ENCODE peak calls at places on chromosome 4, in seven cellular contexts. I, Z, W, C, H, T and J are unnamed samples.

GRCh38 chr4:13240066-13240465 is 244.1 kb downstream of the RAB28 start:
- DNase-seq in H (no peak), C (no peak), W (no peak), T (no peak), Z (no peak), I (no peak), J (no peak)

GRCh38 chr4:104966349-104967033 is 180.2 kb upstream of the TET2 start:
- DNase-seq in C (no peak), T (no peak), Z (no peak), W (no peak), H (no peak), I (no peak), J (no peak)

GRCh38 chr4:152323221-152323620 is 212.7 kb downstream of the FBXW7 start:
- DNase-seq in H (no peak), I (no peak), C (no peak), W (no peak), Z (no peak), T (no peak), J (no peak)

GRCh38 chr4:41455215-41455614 is 82.7 kb upstream of the LIMCH1 start:
- DNase-seq in T (no peak), H (no peak), C (no peak), Z (no peak), I (no peak), W (no peak), J (no peak)

GRCh38 chr4:6410078-6410477 is 62.3 kb downstream of the PPP2R2C start:
- DNase-seq in W (peak; percentile 36), I (no peak), H (no peak), C (no peak), Z (no peak), T (no peak), J (no peak)

GRCh38 chr4:169530048-169530447 is 82.3 kb downstream of the NEK1 start:
- DNase-seq in T (no peak), Z (no peak), W (no peak), C (no peak), I (no peak), H (no peak), J (no peak)

GRCh38 chr4:26298198-26298950 is 22.4 kb upstream of the RBPJ start:
- DNase-seq in H (no peak), W (no peak), I (no peak), T (no peak), Z (peak; percentile 27), C (no peak), J (no peak)

GRCh38 chr4:123676550-123677229 is 280.1 kb downstream of the SPRY1 start:
- DNase-seq in H (no peak), Z (no peak), I (no peak), W (no peak), C (no peak), T (no peak), J (no peak)

GRCh38 chr4:174009686-174010451 is 273.6 kb downstream of the FBXO8 start:
- DNase-seq in I (no peak), Z (no peak), C (no peak), W (no peak), T (no peak), H (no peak), J (no peak)

GRCh38 chr4:133866328-133866699 is 335.3 kb downstream of the PABPC4L start:
- DNase-seq in W (no peak), I (no peak), H (no peak), T (no peak), C (no peak), Z (no peak), J (no peak)

GRCh38 chr4:72875545-72875944 is 194.0 kb downstream of the COX18 start:
- DNase-seq in C (no peak), I (no peak), H (no peak), T (no peak), Z (no peak), W (no peak), J (no peak)

GRCh38 chr4:102223461-102223860 is 121.8 kb downstream of the SLC39A8 start:
- DNase-seq in Z (no peak), H (no peak), C (no peak), I (no peak), T (no peak), W (no peak), J (no peak)

GRCh38 chr4:143390764-143391163 is 54.1 kb downstream of the GAB1 start:
- DNase-seq in H (peak; percentile 18), W (no peak), I (no peak), Z (no peak), C (no peak), T (no peak), J (no peak)

GRCh38 chr4:3487861-3488260 is 24.8 kb downstream of the DOK7 start:
- DNase-seq in H (no peak), C (no peak), I (no peak), Z (no peak), W (no peak), T (no peak), J (no peak)

GRCh38 chr4:142984871-142985585 is 138.9 kb upstream of the INPP4B start:
- DNase-seq in Z (no peak), T (no peak), W (no peak), C (no peak), I (no peak), H (peak; percentile 11), J (no peak)

GRCh38 chr4:182809417-182810102 is 107.6 kb downstream of the DCTD start:
- DNase-seq in W (no peak), I (no peak), C (no peak), Z (no peak), T (no peak), H (no peak), J (no peak)

GRCh38 chr4:25903905-25904747 is 9.9 kb upstream of the SMIM20 start:
- DNase-seq in T (no peak), I (no peak), H (no peak), W (no peak), Z (no peak), C (no peak), J (no peak)

GRCh38 chr4:3157366-3157765 is 82.9 kb downstream of the HTT start:
- DNase-seq in I (no peak), Z (no peak), H (no peak), C (no peak), W (no peak), T (no peak), J (no peak)

GRCh38 chr4:86497131-86497530 is 97.0 kb upstream of the PTPN13 start:
- DNase-seq in T (no peak), H (no peak), Z (no peak), I (no peak), C (no peak), W (no peak), J (no peak)
- H3K4me3 ChIP-seq in T (no peak overlapping the region), H (no peak overlapping the region), Z (no peak overlapping the region), I (no peak overlapping the region), C (no peak overlapping the region), W (no peak overlapping the region), J (no peak overlapping the region)

GRCh38 chr4:92952897-92953296 is 649.1 kb downstream of the GRID2 start:
- DNase-seq in Z (no peak), C (no peak), H (no peak), I (no peak), W (no peak), T (no peak), J (no peak)
- H3K36me3 ChIP-seq in Z (no peaks in the 10 kb centered on the region), C (no peaks in the 10 kb centered on the region), H (no peaks in the 10 kb centered on the region), I (no peaks in the 10 kb centered on the region), W (no peaks in the 10 kb centered on the region), T (no peaks in the 10 kb centered on the region), J (no peaks in the 10 kb centered on the region)

DNA sequence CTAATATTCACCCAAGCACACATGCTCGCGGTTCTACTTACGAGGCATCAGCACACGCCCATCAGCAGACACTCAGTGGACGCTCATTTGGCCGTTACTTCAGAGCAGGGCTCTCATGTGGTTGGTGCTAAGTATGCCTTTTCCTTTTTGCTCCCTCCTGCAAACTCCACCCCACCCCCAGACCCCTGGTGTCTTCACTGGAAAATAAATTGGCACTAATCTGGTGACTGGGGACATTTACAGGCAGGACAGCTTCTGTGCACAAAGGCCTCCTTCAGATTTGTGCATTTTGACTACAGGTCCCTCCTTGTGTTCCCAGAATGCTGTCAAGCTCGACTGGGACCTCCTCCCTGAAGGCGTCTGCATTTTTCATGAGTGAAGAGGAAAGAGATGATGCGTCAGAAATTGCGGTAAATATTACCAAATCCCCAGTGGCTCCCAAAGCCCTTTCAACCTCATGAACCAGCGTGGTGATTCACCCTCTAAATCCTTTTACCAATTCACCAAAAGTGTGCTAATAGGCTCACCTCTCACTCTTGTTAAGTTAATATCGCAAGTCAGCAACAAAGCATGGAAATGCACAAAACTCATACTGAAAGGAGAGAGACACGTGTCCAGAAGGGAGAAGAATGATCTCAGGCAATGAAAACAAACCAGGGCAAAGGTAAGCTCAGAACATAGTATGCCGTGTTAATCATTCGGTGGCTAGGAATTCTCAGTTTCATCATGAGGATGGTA is 119.0 kb downstream of the NKX6-1 start:
- DNase-seq in H (no peak), I (no peak), T (no peak), W (no peak), C (no peak), Z (no peak), J (no peak)
- H3K4me3 ChIP-seq in H (no peak overlapping the region), I (no peak overlapping the region), T (no peak overlapping the region), W (no peak overlapping the region), C (no peak overlapping the region), Z (no peak overlapping the region), J (no peak overlapping the region)

DNA sequence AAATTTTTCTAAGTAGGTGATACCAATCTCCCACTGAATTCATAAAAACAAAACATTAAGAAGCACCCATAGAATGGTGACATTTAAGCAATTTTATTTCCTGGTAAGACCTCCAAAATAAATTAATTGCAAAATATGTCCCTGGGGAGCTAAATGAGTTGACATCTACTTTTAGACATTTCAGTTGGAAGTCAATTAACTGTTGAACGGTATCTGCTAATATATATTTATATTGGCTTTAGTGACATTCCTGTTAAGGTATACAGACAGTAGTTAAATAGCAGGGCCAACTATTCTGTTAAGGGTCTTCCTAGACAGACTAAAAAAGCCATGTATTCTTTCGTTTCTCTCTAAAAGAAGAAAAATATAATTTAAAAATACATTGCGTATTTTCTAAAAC is at the start of gene PRR27:
- DNase-seq in Z (no peak), T (no peak), W (no peak), H (no peak), I (no peak), C (no peak), J (no peak)
- H3K36me3 ChIP-seq in Z (no peaks in the 10 kb centered on the region), T (no peaks in the 10 kb centered on the region), W (no peaks in the 10 kb centered on the region), H (no peaks in the 10 kb centered on the region), I (no peaks in the 10 kb centered on the region), C (no peaks in the 10 kb centered on the region), J (no peaks in the 10 kb centered on the region)

GRCh38 chr4:67575232-67575888 is 16.8 kb downstream of the STAP1 start:
- DNase-seq in C (no peak), H (no peak), W (no peak), I (no peak), T (no peak), Z (no peak), J (no peak)
- H3K4me3 ChIP-seq in C (no peak overlapping the region), H (no peak overlapping the region), W (no peak overlapping the region), I (peak overlapping the region; percentile 59), T (no peak overlapping the region), Z (no peak overlapping the region), J (no peak overlapping the region)